ENCODE peak calls at places on chromosomes 16 and 17, in ten cellular contexts. One of them, this sample, is unnamed.

GRCh38 chr17:74467221-74467951 is 952 bp downstream of the CD300A start:
- DNase-seq in stimulated activated CD8-positive, alpha-beta memory T cell treated with anti-CD3 and anti-CD28 coated beads, Interleukin-15, amount 100 ng/mL, for 1 hour: no peak
- DNase-seq in SW 1271: no peak
- DNase-seq in IMR-90: no peak
- DNase-seq in NCI-H1930: no peak
- DNase-seq in psoas muscle: no peak
- DNase-seq in activated T-helper 1 cell treated with anti-CD3 and anti-CD28 coated beads, Interleukin-2, amount 50 U/mL, for 16 hours: no peak
- DNase-seq in renal cortical epithelial cell: no peak
- DNase-seq in naive thymus-derived CD4-positive, alpha-beta T cell: no peak
- DNase-seq in RPMI7951: no peak
- DNase-seq in this sample: no peak

GRCh38 chr16:23544436-23544835 is 12.7 kb downstream of the EARS2 start:
- DNase-seq in naive thymus-derived CD4-positive, alpha-beta T cell: no peak
- DNase-seq in NCI-H1930: no peak
- DNase-seq in renal cortical epithelial cell: no peak
- DNase-seq in psoas muscle: peak; percentile 31
- DNase-seq in IMR-90: no peak
- DNase-seq in activated T-helper 1 cell treated with anti-CD3 and anti-CD28 coated beads, Interleukin-2, amount 50 U/mL, for 16 hours: no peak
- DNase-seq in SW 1271: no peak
- DNase-seq in stimulated activated CD8-positive, alpha-beta memory T cell treated with anti-CD3 and anti-CD28 coated beads, Interleukin-15, amount 100 ng/mL, for 1 hour: no peak
- DNase-seq in RPMI7951: no peak
- DNase-seq in this sample: no peak

GRCh38 chr17:63358956-63359355 is 87.2 kb downstream of the CYB561 start:
- DNase-seq in renal cortical epithelial cell: peak; percentile 32
- DNase-seq in SW 1271: no peak
- DNase-seq in activated T-helper 1 cell treated with anti-CD3 and anti-CD28 coated beads, Interleukin-2, amount 50 U/mL, for 16 hours: no peak
- DNase-seq in RPMI7951: no peak
- DNase-seq in psoas muscle: no peak
- DNase-seq in NCI-H1930: no peak
- DNase-seq in naive thymus-derived CD4-positive, alpha-beta T cell: no peak
- DNase-seq in stimulated activated CD8-positive, alpha-beta memory T cell treated with anti-CD3 and anti-CD28 coated beads, Interleukin-15, amount 100 ng/mL, for 1 hour: no peak
- DNase-seq in IMR-90: no peak
- DNase-seq in this sample: peak; percentile 19

GRCh38 chr16:734981-735881 is 5.6 kb downstream of the CIAO3 start:
- DNase-seq in renal cortical epithelial cell: no peak
- DNase-seq in psoas muscle: no peak
- DNase-seq in SW 1271: no peak
- DNase-seq in RPMI7951: no peak
- DNase-seq in activated T-helper 1 cell treated with anti-CD3 and anti-CD28 coated beads, Interleukin-2, amount 50 U/mL, for 16 hours: no peak
- DNase-seq in IMR-90: no peak
- DNase-seq in stimulated activated CD8-positive, alpha-beta memory T cell treated with anti-CD3 and anti-CD28 coated beads, Interleukin-15, amount 100 ng/mL, for 1 hour: no peak
- DNase-seq in NCI-H1930: no peak
- DNase-seq in naive thymus-derived CD4-positive, alpha-beta T cell: no peak
- DNase-seq in this sample: no peak

GRCh38 chr16:14101415-14101814 is 30.3 kb downstream of the MRTFB start:
- DNase-seq in IMR-90: no peak
- DNase-seq in renal cortical epithelial cell: no peak
- DNase-seq in RPMI7951: no peak
- DNase-seq in NCI-H1930: no peak
- DNase-seq in psoas muscle: no peak
- DNase-seq in activated T-helper 1 cell treated with anti-CD3 and anti-CD28 coated beads, Interleukin-2, amount 50 U/mL, for 16 hours: no peak
- DNase-seq in stimulated activated CD8-positive, alpha-beta memory T cell treated with anti-CD3 and anti-CD28 coated beads, Interleukin-15, amount 100 ng/mL, for 1 hour: no peak
- DNase-seq in naive thymus-derived CD4-positive, alpha-beta T cell: no peak
- DNase-seq in SW 1271: no peak
- DNase-seq in this sample: no peak

GRCh38 chr17:44556114-44556853 is 1.0 kb upstream of the FZD2 start:
- DNase-seq in RPMI7951: peak; percentile 63
- DNase-seq in IMR-90: peak; percentile 63
- DNase-seq in SW 1271: no peak
- DNase-seq in renal cortical epithelial cell: peak; percentile 53
- DNase-seq in NCI-H1930: no peak
- DNase-seq in psoas muscle: no peak
- DNase-seq in naive thymus-derived CD4-positive, alpha-beta T cell: no peak
- DNase-seq in activated T-helper 1 cell treated with anti-CD3 and anti-CD28 coated beads, Interleukin-2, amount 50 U/mL, for 16 hours: no peak
- DNase-seq in stimulated activated CD8-positive, alpha-beta memory T cell treated with anti-CD3 and anti-CD28 coated beads, Interleukin-15, amount 100 ng/mL, for 1 hour: no peak
- DNase-seq in this sample: peak; percentile 16

GRCh38 chr16:81645303-81645702 is 133.8 kb upstream of the PLCG2 start:
- DNase-seq in activated T-helper 1 cell treated with anti-CD3 and anti-CD28 coated beads, Interleukin-2, amount 50 U/mL, for 16 hours: no peak
- DNase-seq in IMR-90: peak; percentile 85
- DNase-seq in stimulated activated CD8-positive, alpha-beta memory T cell treated with anti-CD3 and anti-CD28 coated beads, Interleukin-15, amount 100 ng/mL, for 1 hour: no peak
- DNase-seq in psoas muscle: no peak
- DNase-seq in naive thymus-derived CD4-positive, alpha-beta T cell: no peak
- DNase-seq in renal cortical epithelial cell: peak; percentile 97
- DNase-seq in RPMI7951: peak; percentile 41
- DNase-seq in NCI-H1930: no peak
- DNase-seq in SW 1271: no peak
- DNase-seq in this sample: peak; percentile 97

GRCh38 chr16:1791943-1792812 is 1.3 kb downstream of the IGFALS start:
- DNase-seq in IMR-90: no peak
- DNase-seq in NCI-H1930: no peak
- DNase-seq in psoas muscle: no peak
- DNase-seq in RPMI7951: no peak
- DNase-seq in renal cortical epithelial cell: no peak
- DNase-seq in stimulated activated CD8-positive, alpha-beta memory T cell treated with anti-CD3 and anti-CD28 coated beads, Interleukin-15, amount 100 ng/mL, for 1 hour: no peak
- DNase-seq in SW 1271: no peak
- DNase-seq in activated T-helper 1 cell treated with anti-CD3 and anti-CD28 coated beads, Interleukin-2, amount 50 U/mL, for 16 hours: no peak
- DNase-seq in naive thymus-derived CD4-positive, alpha-beta T cell: no peak
- DNase-seq in this sample: no peak

GRCh38 chr17:76139801-76140660 is 1.0 kb downstream of the FOXJ1 start:
- DNase-seq in stimulated activated CD8-positive, alpha-beta memory T cell treated with anti-CD3 and anti-CD28 coated beads, Interleukin-15, amount 100 ng/mL, for 1 hour: no peak
- DNase-seq in NCI-H1930: no peak
- DNase-seq in activated T-helper 1 cell treated with anti-CD3 and anti-CD28 coated beads, Interleukin-2, amount 50 U/mL, for 16 hours: no peak
- DNase-seq in renal cortical epithelial cell: no peak
- DNase-seq in IMR-90: no peak
- DNase-seq in naive thymus-derived CD4-positive, alpha-beta T cell: peak; percentile 59
- DNase-seq in RPMI7951: no peak
- DNase-seq in SW 1271: no peak
- DNase-seq in psoas muscle: peak; percentile 51
- DNase-seq in this sample: no peak

GRCh38 chr17:15247891-15248529 is 17.1 kb downstream of the PMP22 start:
- DNase-seq in activated T-helper 1 cell treated with anti-CD3 and anti-CD28 coated beads, Interleukin-2, amount 50 U/mL, for 16 hours: no peak
- DNase-seq in RPMI7951: peak; percentile 39
- DNase-seq in NCI-H1930: no peak
- DNase-seq in psoas muscle: no peak
- DNase-seq in naive thymus-derived CD4-positive, alpha-beta T cell: no peak
- DNase-seq in stimulated activated CD8-positive, alpha-beta memory T cell treated with anti-CD3 and anti-CD28 coated beads, Interleukin-15, amount 100 ng/mL, for 1 hour: no peak
- DNase-seq in renal cortical epithelial cell: no peak
- DNase-seq in SW 1271: no peak
- DNase-seq in IMR-90: no peak
- DNase-seq in this sample: no peak

GRCh38 chr16:70661534-70661917 is 15.2 kb downstream of the IL34 start:
- DNase-seq in IMR-90: no peak
- DNase-seq in stimulated activated CD8-positive, alpha-beta memory T cell treated with anti-CD3 and anti-CD28 coated beads, Interleukin-15, amount 100 ng/mL, for 1 hour: no peak
- DNase-seq in naive thymus-derived CD4-positive, alpha-beta T cell: no peak
- DNase-seq in activated T-helper 1 cell treated with anti-CD3 and anti-CD28 coated beads, Interleukin-2, amount 50 U/mL, for 16 hours: no peak
- DNase-seq in RPMI7951: no peak
- DNase-seq in psoas muscle: no peak
- DNase-seq in NCI-H1930: no peak
- DNase-seq in renal cortical epithelial cell: no peak
- DNase-seq in SW 1271: no peak
- DNase-seq in this sample: no peak